ENCODE peak calls at places on chromosomes 3 and 15, in six cellular contexts. R is CD4-positive, alpha-beta T cell; Z is cardiac muscle cell; J is uterus; Y is retinal pigment epithelial cell; E is omental fat pad. M is an unnamed sample.

GRCh38 chr3:70358978-70359580 is 46.6 kb upstream of the MDFIC2 start:
- DNase-seq in R (no peak), Z (peak; percentile 14), J (no peak), Y (peak; percentile 18), E (no peak), M (no peak)

GRCh38 chr3:10722921-10723320 is 93.1 kb upstream of the SLC6A11 start:
- DNase-seq in Y (no peak), R (no peak), E (no peak), J (no peak), Z (no peak), M (no peak)

GRCh38 chr15:51311510-51311909 is 26.9 kb downstream of the CYP19A1 start:
- DNase-seq in R (no peak), E (no peak), Y (no peak), J (no peak), Z (no peak), M (no peak)

GRCh38 chr3:52246728-52247454 is 1.3 kb downstream of the PPM1M start:
- DNase-seq in J (no peak), E (no peak), Y (no peak), R (no peak), Z (no peak), M (no peak)

GRCh38 chr3:189404797-189405484 is 226.2 kb upstream of the TP63 start:
- DNase-seq in J (no peak), Z (no peak), R (no peak), Y (no peak), E (no peak), M (no peak)

GRCh38 chr3:185732782-185733181 is 92.1 kb downstream of the IGF2BP2 start:
- DNase-seq in Y (no peak), J (no peak), Z (no peak), E (no peak), R (no peak), M (no peak)

GRCh38 chr15:101481381-101481705 is 8.2 kb downstream of the PCSK6 start:
- DNase-seq in Z (no peak), J (no peak), R (no peak), Y (no peak), E (no peak), M (no peak)

GRCh38 chr3:182258538-182259177 is 534.6 kb upstream of the ATP11B start:
- DNase-seq in E (no peak), R (no peak), J (no peak), Z (peak; percentile 58), Y (no peak), M (no peak)

GRCh38 chr15:48031973-48032372 is 88.8 kb upstream of the SLC24A5 start:
- DNase-seq in E (no peak), Y (no peak), J (no peak), Z (no peak), R (no peak), M (no peak)

GRCh38 chr3:115784739-115785571 is 161.6 kb downstream of the GAP43 start:
- DNase-seq in J (no peak), E (no peak), Z (peak; percentile 15), Y (no peak), R (no peak), M (no peak)

GRCh38 chr15:41790756-41791546 is 16.7 kb downstream of the MAPKBP1 start:
- DNase-seq in J (no peak), E (no peak), R (no peak), Y (peak; percentile 76), Z (peak; percentile 49), M (no peak)

GRCh38 chr15:31485911-31486461 is 159.4 kb downstream of the KLF13 start:
- DNase-seq in Z (no peak), J (no peak), R (no peak), E (no peak), Y (no peak), M (peak; percentile 20)

GRCh38 chr3:47525617-47526016 is 12.1 kb upstream of the ELP6 start:
- DNase-seq in Z (no peak), J (no peak), R (no peak), Y (no peak), E (no peak), M (no peak)

GRCh38 chr3:52872245-52872644 is 25.1 kb downstream of the STIMATE start:
- DNase-seq in E (no peak), R (no peak), J (no peak), Y (no peak), Z (no peak), M (no peak)

GRCh38 chr3:11238880-11239279 is 33.3 kb upstream of the ATG7 start:
- DNase-seq in J (no peak), Y (peak; percentile 66), Z (no peak), E (no peak), R (no peak), M (no peak)

GRCh38 chr15:33201376-33202189 is 7.1 kb upstream of the FMN1 start:
- DNase-seq in Y (peak; percentile 20), R (peak; percentile 35), J (no peak), Z (peak; percentile 19), E (peak; percentile 27), M (no peak)

GRCh38 chr3:127857270-127857801 is 35.0 kb upstream of the MGLL start:
- DNase-seq in Z (no peak), E (no peak), J (no peak), R (no peak), Y (no peak), M (no peak)
- TF ChIP-seq CTCF in Z (no peak), E (no peak), J (no peak), R (no peak), Y (no peak), M (no peak)

DNA sequence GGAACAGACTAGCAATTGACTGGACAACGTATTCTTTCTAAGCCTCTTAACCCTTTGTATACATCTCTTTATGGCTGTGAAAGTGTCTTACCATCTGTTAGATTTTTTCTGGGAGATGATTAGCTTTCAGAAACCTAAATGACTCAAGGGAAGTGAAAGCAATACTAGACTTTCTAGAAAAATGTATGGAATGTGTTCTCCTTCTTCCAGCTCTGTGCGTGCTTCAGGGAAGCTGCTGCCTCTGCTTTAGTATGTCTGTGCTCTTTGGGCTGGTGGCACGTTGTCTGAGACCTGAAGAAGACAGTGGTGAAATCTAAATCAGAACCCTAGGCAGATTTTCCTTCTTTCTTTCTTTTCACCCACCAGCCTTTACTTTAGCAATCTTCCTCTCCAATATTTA is 89.5 kb downstream of the ITPR1 start:
- DNase-seq in J (no peak), Y (no peak), R (no peak), Z (peak; percentile 28), E (no peak), M (no peak)
- TF ChIP-seq CTCF in J (no peak), Y (no peak), R (no peak), Z (no peak), E (no peak), M (no peak)

DNA sequence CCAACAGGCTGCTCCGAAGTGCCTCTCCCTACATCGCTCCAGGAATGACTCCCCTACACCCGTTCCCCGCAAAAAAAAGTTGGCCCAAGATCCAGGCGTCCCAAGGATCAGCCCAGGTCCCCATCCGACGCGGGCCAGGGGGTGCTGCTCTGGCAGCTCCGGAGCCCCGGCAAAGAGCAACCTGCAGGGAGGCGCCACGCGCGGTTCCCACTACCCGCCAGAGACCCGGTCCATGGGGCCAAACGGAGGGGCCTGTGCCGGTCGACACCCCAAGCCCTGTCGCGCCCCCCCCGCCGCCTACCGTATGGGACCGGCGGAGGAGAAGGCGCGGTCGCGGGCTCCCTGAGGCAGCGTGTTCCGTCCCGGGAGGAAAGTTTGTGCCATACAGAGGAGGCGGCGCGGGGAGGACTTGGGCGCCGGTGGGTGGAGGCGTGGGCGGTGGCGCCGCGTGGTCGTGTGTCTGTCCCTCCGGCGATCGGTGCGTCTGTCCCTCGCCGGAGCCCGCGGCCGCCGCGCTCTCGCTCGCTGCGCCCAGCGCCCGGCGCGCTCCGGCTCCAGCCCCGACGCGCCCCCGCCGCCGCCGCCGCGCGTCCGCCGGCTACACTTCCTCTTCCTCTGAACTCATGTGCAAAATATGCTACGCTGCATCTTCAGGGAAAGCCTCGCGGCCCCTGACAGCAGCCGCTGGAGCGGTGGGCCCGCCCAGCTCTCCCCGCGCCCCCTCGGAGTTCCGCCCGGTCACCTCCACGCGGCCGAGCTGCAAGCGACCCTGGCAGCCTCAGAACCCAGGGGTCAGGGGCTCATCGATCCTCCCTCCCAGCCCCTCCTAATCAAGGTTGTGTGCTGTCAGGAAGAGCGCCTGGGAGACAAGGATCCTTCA is at the start of gene RFTN1:
- DNase-seq in Y (no peak), Z (peak; percentile 72), R (peak; percentile 48), J (peak; percentile 65), E (no peak), M (peak; percentile 71)
- TF ChIP-seq CTCF in Y (no peak), Z (no peak), R (no peak), J (no peak), E (no peak), M (no peak)

GRCh38 chr3:12603969-12604368 is 47.1 kb downstream of the MKRN2 start:
- DNase-seq in E (no peak), Y (no peak), Z (no peak), J (no peak), R (no peak), M (no peak)

GRCh38 chr3:12598890-12599289 is 42.0 kb downstream of the MKRN2 start:
- DNase-seq in Y (no peak), R (no peak), E (no peak), J (no peak), Z (no peak), M (no peak)

GRCh38 chr3:12601072-12601471 is 44.2 kb downstream of the MKRN2 start:
- DNase-seq in Z (no peak), R (no peak), J (no peak), Y (no peak), E (no peak), M (no peak)
- TF ChIP-seq CTCF in Z (peak; percentile 21), R (no peak), J (no peak), Y (peak; percentile 20), E (no peak), M (no peak)

GRCh38 chr15:64193971-64194370 is 31.1 kb upstream of the PPIB start:
- DNase-seq in Z (peak; percentile 30), E (no peak), Y (peak; percentile 27), J (no peak), R (no peak), M (no peak)
- TF ChIP-seq CTCF in Z (no peak), E (no peak), Y (peak; percentile 25), J (no peak), R (no peak), M (no peak)

GRCh38 chr15:93001881-93002280 is 87.1 kb downstream of the RGMA start:
- DNase-seq in Y (no peak), J (no peak), Z (no peak), E (no peak), R (no peak), M (no peak)
- TF ChIP-seq CTCF in Y (peak; percentile 18), J (no peak), Z (peak; percentile 12), E (no peak), R (no peak), M (no peak)

GRCh38 chr3:148943531-148944200 is 47.7 kb upstream of the GYG1 start:
- DNase-seq in Z (peak; percentile 71), R (no peak), J (no peak), E (no peak), Y (peak; percentile 61), M (no peak)
- TF ChIP-seq CTCF in Z (peak; percentile 74), R (peak; percentile 73), J (peak; percentile 52), E (no peak), Y (peak; percentile 73), M (peak; percentile 65)

M was measured in mesothelial cell of epicardium.